ENCODE peak calls at places on chromosomes 4 and X, in seven cellular contexts. H is lower leg skin, X is uterus, N is sigmoid colon, Z is GM12878, F is spleen, M is body of pancreas. K is an unnamed sample.
A peak's percentile ranks its signal among the peaks of the same experiment; 100 is the strongest.

GRCh38 chr4:74632634-74633033 is 161.7 kb downstream of the BTC start:
- DNase-seq in H (peak; percentile 29), X (peak; percentile 15), N (no peak), Z (no peak), F (no peak), M (no peak), K (no peak)

GRCh38 chr4:80007745-80008149 is 65.3 kb downstream of the ANTXR2 start:
- DNase-seq in H (no peak), X (no peak), N (no peak), Z (peak; percentile 26), F (no peak), M (no peak), K (no peak)

GRCh38 chr4:72418458-72418857 is 150.6 kb downstream of the ADAMTS3 start:
- DNase-seq in H (no peak), X (peak; percentile 26), N (no peak), Z (no peak), F (no peak), M (no peak), K (no peak)

GRCh38 chr4:183241322-183241640 is 78.8 kb downstream of the CLDN22 start:
- DNase-seq in H (peak; percentile 37), X (no peak), N (no peak), Z (no peak), F (no peak), M (peak; percentile 35), K (no peak)

GRCh38 chr4:2449051-2449450 is 19.9 kb upstream of the RNF4 start:
- DNase-seq in H (no peak), X (no peak), N (no peak), Z (no peak), F (no peak), M (no peak), K (no peak)

GRCh38 chrX:135544338-135544948 is 24.0 kb downstream of the INTS6L start:
- DNase-seq in H (no peak), X (no peak), N (no peak), Z (no peak), F (no peak), M (no peak), K (no peak)

GRCh38 chr4:159506801-159507517 is 404.1 kb downstream of the RAPGEF2 start:
- DNase-seq in H (no peak), X (no peak), N (no peak), Z (no peak), F (no peak), M (no peak), K (no peak)

GRCh38 chr4:137558951-137559350 is 26.7 kb upstream of the PCDH18 start:
- DNase-seq in H (no peak), X (no peak), N (no peak), Z (no peak), F (no peak), M (no peak), K (no peak)

GRCh38 chr4:68077737-68078136 is 51.9 kb downstream of the TMPRSS11F start:
- DNase-seq in H (no peak), X (no peak), N (no peak), Z (no peak), F (peak; percentile 65), M (no peak), K (peak; percentile 53)

GRCh38 chr4:152443859-152444258 is 92.0 kb downstream of the FBXW7 start:
- DNase-seq in H (no peak), X (no peak), N (no peak), Z (no peak), F (no peak), M (no peak), K (no peak)

GRCh38 chrX:23804578-23804977 is 21.6 kb downstream of the SAT1 start:
- DNase-seq in H (no peak), X (no peak), N (no peak), Z (no peak), F (no peak), M (no peak), K (no peak)

GRCh38 chr4:83709627-83710026 is 173.7 kb downstream of the GPAT3 start:
- DNase-seq in H (no peak), X (no peak), N (no peak), Z (no peak), F (no peak), M (no peak), K (no peak)

GRCh38 chr4:99811850-99812249 is 4.8 kb upstream of the DAPP1 start:
- DNase-seq in H (no peak), X (no peak), N (no peak), Z (no peak), F (no peak), M (peak; percentile 20), K (no peak)

GRCh38 chrX:37796805-37797204 is 16.9 kb downstream of the CYBB start:
- DNase-seq in H (no peak), X (no peak), N (no peak), Z (no peak), F (peak; percentile 75), M (no peak), K (peak; percentile 53)

GRCh38 chr4:57148831-57149230 is 38.6 kb upstream of the IGFBP7 start:
- DNase-seq in H (no peak), X (no peak), N (no peak), Z (no peak), F (no peak), M (no peak), K (no peak)

GRCh38 chr4:137677851-137678250 is 145.6 kb upstream of the PCDH18 start:
- DNase-seq in H (no peak), X (no peak), N (no peak), Z (no peak), F (no peak), M (no peak), K (no peak)

GRCh38 chr4:65399131-65399530 is 271.2 kb downstream of the EPHA5 start:
- DNase-seq in H (no peak), X (no peak), N (no peak), Z (no peak), F (peak; percentile 64), M (no peak), K (peak; percentile 1)

DNA sequence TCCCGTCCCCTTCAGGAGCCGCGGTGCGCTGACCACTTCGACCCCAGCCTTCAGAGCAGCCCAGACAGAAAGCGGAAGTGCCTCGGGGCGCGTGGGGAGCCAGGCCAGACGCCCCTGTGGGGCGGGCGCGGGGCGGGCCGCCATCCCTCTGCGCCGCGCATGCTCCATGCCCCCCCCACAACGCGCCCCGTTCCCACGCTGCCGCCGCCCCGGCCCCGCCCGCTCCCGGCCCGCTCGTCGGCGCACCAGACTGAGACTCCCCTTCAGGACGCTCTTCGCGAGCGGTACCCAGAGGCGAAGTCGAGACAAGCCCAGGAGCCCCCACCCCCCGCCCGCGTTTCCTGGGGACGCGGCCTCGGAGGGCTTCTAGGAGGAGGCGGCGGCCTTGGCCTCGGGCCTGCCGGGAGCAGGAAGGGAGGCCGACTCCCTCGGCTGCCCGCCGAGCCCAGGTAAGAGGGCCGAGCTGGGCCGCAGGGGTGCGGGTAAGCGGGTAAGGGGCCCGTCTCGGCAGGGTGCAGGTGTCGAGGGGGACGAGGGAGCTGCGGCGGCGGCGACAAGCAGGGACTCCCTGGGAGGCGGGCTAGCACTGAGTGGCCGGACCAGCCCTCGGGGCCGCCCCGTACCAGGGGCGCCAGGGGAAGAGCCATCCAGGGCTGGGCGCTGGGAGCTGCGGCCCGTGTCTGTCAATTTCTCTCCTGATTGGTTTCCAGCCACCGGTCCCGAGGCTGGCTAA is at the start of gene ZFP92:
- DNase-seq in H (no peak), X (no peak), N (no peak), Z (no peak), F (peak; percentile 81), M (no peak), K (peak; percentile 92)
- TF ChIP-seq POLR2A in H (no peak), X (no peak), N (no peak), Z (peak; percentile 35), F (no peak), M (no peak), K (no peak)

DNA sequence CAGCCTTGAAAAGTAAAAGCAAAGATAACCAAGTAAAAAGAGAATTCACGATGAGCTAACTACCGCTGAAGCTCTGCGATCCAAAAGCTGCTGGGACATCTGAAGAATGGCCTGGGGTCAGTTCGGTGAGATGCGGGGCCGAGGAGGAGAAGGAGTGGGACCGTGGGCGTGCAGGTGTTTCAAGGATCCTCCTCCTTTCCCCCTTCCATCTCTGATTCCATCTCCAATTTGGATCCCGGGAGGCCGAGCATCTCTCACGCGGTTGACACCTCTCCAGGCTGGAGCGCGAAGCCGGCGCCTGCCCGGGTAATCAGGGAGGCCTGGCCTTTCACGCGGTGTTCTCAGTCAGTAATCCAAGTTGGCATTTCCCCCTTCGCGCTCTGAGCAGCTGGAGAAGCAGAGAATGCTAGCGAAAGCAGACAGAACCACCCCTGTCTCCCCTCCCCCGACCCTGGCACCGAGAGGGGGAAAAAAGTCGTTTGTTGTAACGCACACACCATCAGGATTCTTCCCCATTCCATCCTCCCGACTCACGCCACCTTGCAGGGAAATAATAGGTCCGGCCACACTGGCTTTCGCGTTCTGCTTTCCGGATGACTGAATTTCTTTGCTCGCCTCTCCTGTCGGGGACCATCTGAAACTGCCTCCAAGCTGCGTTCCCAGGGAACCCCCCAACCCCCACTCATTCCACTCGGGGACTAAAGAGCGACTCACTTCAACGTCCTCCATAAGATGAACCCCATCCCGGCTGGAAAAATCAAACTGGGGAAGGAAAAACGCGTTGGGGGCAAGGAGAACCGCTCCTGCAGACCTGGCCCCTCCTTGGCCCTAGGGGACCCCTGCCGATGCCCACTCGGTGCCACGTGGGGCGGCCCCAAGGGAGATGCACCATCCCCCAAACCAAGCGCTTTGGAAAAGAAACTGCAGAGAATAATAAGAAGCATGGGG is 6.5 kb downstream of the NEUROG2 start:
- DNase-seq in H (no peak), X (no peak), N (no peak), Z (no peak), F (no peak), M (no peak), K (peak; percentile 66)
- H3K4me3 ChIP-seq in H (no peak overlapping the region), X (no peak overlapping the region), N (peak overlapping the region; percentile 7), Z (peak overlapping the region; percentile 34), F (no peak overlapping the region), M (no peak overlapping the region), K (no peak overlapping the region)

DNA sequence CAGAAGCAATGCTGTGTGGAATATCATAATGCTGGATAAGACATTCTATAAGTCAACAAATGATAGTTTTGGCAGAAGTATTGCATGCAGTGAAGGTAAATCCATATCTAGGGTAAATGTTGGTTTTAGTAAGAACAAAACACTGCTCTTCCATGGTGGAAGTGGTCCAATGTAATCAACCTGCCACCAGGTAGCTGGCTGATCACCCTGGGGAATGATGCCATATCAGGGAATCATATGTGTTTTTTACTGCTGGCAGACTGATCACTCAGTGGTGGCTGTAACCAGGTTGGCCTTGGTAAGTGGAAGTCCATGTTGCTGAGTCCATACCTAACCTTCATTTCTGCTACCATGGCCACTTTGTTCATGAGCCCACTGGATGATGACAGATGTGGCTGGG is 74.0 kb upstream of the CENPE start:
- DNase-seq in H (no peak), X (no peak), N (no peak), Z (no peak), F (no peak), M (peak; percentile 65), K (no peak)
- TF ChIP-seq POLR2A in H (no peak), X (no peak), N (no peak), Z (no peak), F (no peak), M (no peak), K (no peak)

GRCh38 chr4:59818656-59819055 is 1381.5 kb upstream of the ADGRL3 start:
- DNase-seq in H (no peak), X (no peak), N (no peak), Z (peak; percentile 15), F (no peak), M (no peak), K (no peak)
- H3K4me3 ChIP-seq in H (no peak overlapping the region), X (no peak overlapping the region), N (peak overlapping the region; percentile 30), Z (peak overlapping the region; percentile 26), F (peak overlapping the region; percentile 16), M (no peak overlapping the region), K (no peak overlapping the region)